ENCODE peak calls at places on chromosomes 3 and 15, in five cellular contexts. One of them, this sample, is unnamed. For H3K4me1, the result is how much of the 10 kb centered on the place peaks cover.

GRCh38 chr3:7328339-7328738 is 467.4 kb downstream of the GRM7 start:
- DNase-seq in uterus: no peak
- DNase-seq in breast epithelium: no peak
- DNase-seq in CD8-positive, alpha-beta T cell: no peak
- DNase-seq in suprapubic skin: no peak
- DNase-seq in this sample: no peak

GRCh38 chr15:88161636-88162035 is 94.9 kb downstream of the NTRK3 start:
- DNase-seq in uterus: no peak
- DNase-seq in CD8-positive, alpha-beta T cell: no peak
- DNase-seq in breast epithelium: no peak
- DNase-seq in suprapubic skin: no peak
- DNase-seq in this sample: no peak

GRCh38 chr3:57952208-57952631 is 56.0 kb upstream of the FLNB start:
- DNase-seq in CD8-positive, alpha-beta T cell: no peak
- DNase-seq in uterus: peak
- DNase-seq in breast epithelium: no peak
- DNase-seq in suprapubic skin: peak
- DNase-seq in this sample: peak

GRCh38 chr3:149715247-149715646 is 37.0 kb downstream of the COMMD2 start:
- DNase-seq in breast epithelium: no peak
- DNase-seq in CD8-positive, alpha-beta T cell: no peak
- DNase-seq in uterus: no peak
- DNase-seq in suprapubic skin: no peak
- DNase-seq in this sample: no peak

GRCh38 chr15:92277776-92278175 is 115.9 kb upstream of the ST8SIA2 start:
- DNase-seq in uterus: no peak
- DNase-seq in breast epithelium: no peak
- DNase-seq in suprapubic skin: no peak
- DNase-seq in CD8-positive, alpha-beta T cell: no peak
- DNase-seq in this sample: peak

GRCh38 chr15:98727115-98728040 is 79.0 kb downstream of the IGF1R start:
- DNase-seq in uterus: peak
- DNase-seq in suprapubic skin: peak
- DNase-seq in CD8-positive, alpha-beta T cell: no peak
- DNase-seq in breast epithelium: peak
- DNase-seq in this sample: peak

GRCh38 chr3:187811580-187812250 is 66.4 kb upstream of the BCL6 start:
- DNase-seq in suprapubic skin: no peak
- DNase-seq in breast epithelium: no peak
- DNase-seq in uterus: no peak
- DNase-seq in CD8-positive, alpha-beta T cell: no peak
- DNase-seq in this sample: no peak

GRCh38 chr3:149579838-149580542 is 77.8 kb downstream of the WWTR1 start:
- DNase-seq in uterus: no peak
- DNase-seq in breast epithelium: no peak
- DNase-seq in suprapubic skin: no peak
- DNase-seq in CD8-positive, alpha-beta T cell: no peak
- DNase-seq in this sample: no peak

GRCh38 chr3:56443372-56443771 is 24.9 kb downstream of the ERC2 start:
- DNase-seq in suprapubic skin: no peak
- DNase-seq in breast epithelium: no peak
- DNase-seq in uterus: no peak
- DNase-seq in CD8-positive, alpha-beta T cell: no peak
- DNase-seq in this sample: no peak

GRCh38 chr3:167983583-167983982 is 112.1 kb downstream of the GOLIM4 start:
- DNase-seq in suprapubic skin: no peak
- DNase-seq in uterus: no peak
- DNase-seq in CD8-positive, alpha-beta T cell: no peak
- DNase-seq in breast epithelium: no peak
- DNase-seq in this sample: no peak

GRCh38 chr3:40597441-40597840 is 72.7 kb downstream of the ZNF621 start:
- DNase-seq in suprapubic skin: no peak
- DNase-seq in breast epithelium: no peak
- DNase-seq in CD8-positive, alpha-beta T cell: no peak
- DNase-seq in uterus: no peak
- DNase-seq in this sample: no peak

GRCh38 chr3:130820976-130821375 is 72.9 kb upstream of the ATP2C1 start:
- DNase-seq in breast epithelium: no peak
- DNase-seq in CD8-positive, alpha-beta T cell: no peak
- DNase-seq in uterus: no peak
- DNase-seq in suprapubic skin: no peak
- DNase-seq in this sample: no peak

GRCh38 chr3:63625161-63625560 is 27.3 kb upstream of the SNTN start:
- DNase-seq in suprapubic skin: no peak
- DNase-seq in uterus: no peak
- DNase-seq in breast epithelium: no peak
- DNase-seq in CD8-positive, alpha-beta T cell: no peak
- DNase-seq in this sample: no peak

GRCh38 chr3:105260385-105260784 is 106.3 kb upstream of the ALCAM start:
- DNase-seq in CD8-positive, alpha-beta T cell: no peak
- DNase-seq in breast epithelium: no peak
- DNase-seq in suprapubic skin: no peak
- DNase-seq in uterus: no peak
- DNase-seq in this sample: no peak

GRCh38 chr3:171827385-171827784 is 15.8 kb upstream of the TMEM212 start:
- DNase-seq in suprapubic skin: no peak
- DNase-seq in CD8-positive, alpha-beta T cell: no peak
- DNase-seq in uterus: no peak
- DNase-seq in breast epithelium: no peak
- DNase-seq in this sample: no peak

GRCh38 chr15:85543741-85544155 is 163.3 kb downstream of the AKAP13 start:
- DNase-seq in suprapubic skin: peak
- DNase-seq in uterus: no peak
- DNase-seq in breast epithelium: peak
- DNase-seq in CD8-positive, alpha-beta T cell: peak
- DNase-seq in this sample: peak

GRCh38 chr15:55256281-55257013 is 33.2 kb downstream of the RAB27A start:
- DNase-seq in uterus: no peak
- DNase-seq in CD8-positive, alpha-beta T cell: no peak
- DNase-seq in breast epithelium: no peak
- DNase-seq in suprapubic skin: no peak
- DNase-seq in this sample: no peak

GRCh38 chr3:86991840-86992430 is 986 bp upstream of the VGLL3 start:
- DNase-seq in suprapubic skin: no peak
- DNase-seq in breast epithelium: no peak
- DNase-seq in CD8-positive, alpha-beta T cell: no peak
- DNase-seq in uterus: no peak
- DNase-seq in this sample: no peak

GRCh38 chr3:99344216-99344615 is 294.2 kb upstream of the COL8A1 start:
- DNase-seq in suprapubic skin: no peak
- DNase-seq in uterus: no peak
- DNase-seq in breast epithelium: no peak
- DNase-seq in CD8-positive, alpha-beta T cell: no peak
- DNase-seq in this sample: no peak

GRCh38 chr3:168511428-168512014 is 415.8 kb upstream of the GOLIM4 start:
- DNase-seq in breast epithelium: no peak
- DNase-seq in uterus: no peak
- DNase-seq in CD8-positive, alpha-beta T cell: no peak
- DNase-seq in suprapubic skin: no peak
- DNase-seq in this sample: no peak

GRCh38 chr15:43346305-43346704 is 15.9 kb upstream of the LCMT2 start:
- DNase-seq in breast epithelium: no peak
- DNase-seq in CD8-positive, alpha-beta T cell: no peak
- DNase-seq in suprapubic skin: no peak
- DNase-seq in uterus: no peak
- DNase-seq in this sample: no peak

GRCh38 chr3:151322549-151322948 is 5.9 kb upstream of the GPR87 start:
- DNase-seq in uterus: no peak
- DNase-seq in CD8-positive, alpha-beta T cell: no peak
- DNase-seq in breast epithelium: no peak
- DNase-seq in suprapubic skin: no peak
- DNase-seq in this sample: no peak

GRCh38 chr3:161821591-161821990 is 325.0 kb downstream of the OTOL1 start:
- DNase-seq in CD8-positive, alpha-beta T cell: no peak
- DNase-seq in uterus: no peak
- DNase-seq in suprapubic skin: no peak
- DNase-seq in breast epithelium: no peak
- DNase-seq in this sample: no peak

GRCh38 chr15:66878761-66879160 is 176.7 kb downstream of the SMAD6 start:
- DNase-seq in breast epithelium: no peak
- DNase-seq in uterus: no peak
- DNase-seq in suprapubic skin: no peak
- DNase-seq in CD8-positive, alpha-beta T cell: no peak
- DNase-seq in this sample: peak

GRCh38 chr15:87033056-87033455 is 953.4 kb downstream of the AGBL1 start:
- DNase-seq in uterus: no peak
- DNase-seq in CD8-positive, alpha-beta T cell: no peak
- DNase-seq in suprapubic skin: no peak
- DNase-seq in breast epithelium: no peak
- DNase-seq in this sample: no peak

DNA sequence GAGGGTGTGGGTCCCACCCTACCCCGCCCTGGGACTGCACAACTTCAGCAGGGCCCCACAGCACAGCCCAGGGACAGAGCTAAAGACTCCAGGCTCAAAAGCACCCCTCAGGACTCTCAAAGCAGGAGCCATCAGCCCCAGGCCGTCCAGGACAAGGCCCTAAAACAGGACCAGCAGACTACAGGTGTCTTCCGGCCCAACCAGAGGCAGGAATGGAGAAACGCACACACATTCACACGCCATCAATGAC is 26.1 kb downstream of the ATRIP start:
- DNase-seq in CD8-positive, alpha-beta T cell: no peak
- DNase-seq in suprapubic skin: no peak
- DNase-seq in breast epithelium: no peak
- DNase-seq in uterus: no peak
- DNase-seq in this sample: no peak
- H3K4me1 ChIP-seq in CD8-positive, alpha-beta T cell: half or more
- H3K4me1 ChIP-seq in suprapubic skin: half or more
- H3K4me1 ChIP-seq in breast epithelium: under half
- H3K4me1 ChIP-seq in uterus: under half
- H3K4me1 ChIP-seq in this sample: under half

GRCh38 chr3:194687638-194688206 is 2.0 kb downstream of the FAM43A start:
- DNase-seq in uterus: peak
- DNase-seq in CD8-positive, alpha-beta T cell: peak
- DNase-seq in suprapubic skin: peak
- DNase-seq in breast epithelium: no peak
- DNase-seq in this sample: peak

GRCh38 chr3:194685723-194686413 is at the start of gene FAM43A:
- DNase-seq in suprapubic skin: peak
- DNase-seq in CD8-positive, alpha-beta T cell: peak
- DNase-seq in uterus: peak
- DNase-seq in breast epithelium: peak
- DNase-seq in this sample: peak

GRCh38 chr3:194685050-194685722 is 497 bp upstream of the FAM43A start:
- DNase-seq in breast epithelium: no peak
- DNase-seq in suprapubic skin: no peak
- DNase-seq in uterus: no peak
- DNase-seq in CD8-positive, alpha-beta T cell: no peak
- DNase-seq in this sample: no peak

GRCh38 chr3:194686816-194687637 is 1.3 kb downstream of the FAM43A start:
- DNase-seq in uterus: peak
- DNase-seq in CD8-positive, alpha-beta T cell: no peak
- DNase-seq in breast epithelium: no peak
- DNase-seq in suprapubic skin: no peak
- DNase-seq in this sample: peak

DNA sequence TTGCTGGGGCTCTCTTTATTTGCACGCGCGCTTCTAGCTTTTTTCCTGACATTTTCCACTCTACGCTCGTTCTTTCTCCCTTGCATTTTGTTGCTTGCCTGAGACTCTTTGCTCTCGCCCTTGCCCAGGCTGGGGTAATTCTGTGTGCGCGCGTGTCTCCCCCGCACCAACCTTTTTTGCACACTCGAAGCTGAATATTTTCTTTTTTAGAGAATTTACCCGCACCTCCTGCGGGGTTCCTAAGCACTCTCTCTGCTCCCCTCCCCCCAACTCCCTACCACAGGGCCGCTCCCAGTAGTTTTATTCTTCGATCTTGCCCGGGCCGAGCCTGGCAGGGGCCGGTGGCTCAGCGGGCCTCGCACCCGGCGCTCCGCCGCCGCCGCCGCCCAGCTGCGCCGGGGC is 732 bp downstream of the FAM43A start:
- DNase-seq in suprapubic skin: no peak
- DNase-seq in CD8-positive, alpha-beta T cell: no peak
- DNase-seq in uterus: no peak
- DNase-seq in breast epithelium: no peak
- DNase-seq in this sample: no peak
- H3K4me1 ChIP-seq in suprapubic skin: half or more
- H3K4me1 ChIP-seq in CD8-positive, alpha-beta T cell: under half
- H3K4me1 ChIP-seq in uterus: under half
- H3K4me1 ChIP-seq in breast epithelium: under half
- H3K4me1 ChIP-seq in this sample: under half

DNA sequence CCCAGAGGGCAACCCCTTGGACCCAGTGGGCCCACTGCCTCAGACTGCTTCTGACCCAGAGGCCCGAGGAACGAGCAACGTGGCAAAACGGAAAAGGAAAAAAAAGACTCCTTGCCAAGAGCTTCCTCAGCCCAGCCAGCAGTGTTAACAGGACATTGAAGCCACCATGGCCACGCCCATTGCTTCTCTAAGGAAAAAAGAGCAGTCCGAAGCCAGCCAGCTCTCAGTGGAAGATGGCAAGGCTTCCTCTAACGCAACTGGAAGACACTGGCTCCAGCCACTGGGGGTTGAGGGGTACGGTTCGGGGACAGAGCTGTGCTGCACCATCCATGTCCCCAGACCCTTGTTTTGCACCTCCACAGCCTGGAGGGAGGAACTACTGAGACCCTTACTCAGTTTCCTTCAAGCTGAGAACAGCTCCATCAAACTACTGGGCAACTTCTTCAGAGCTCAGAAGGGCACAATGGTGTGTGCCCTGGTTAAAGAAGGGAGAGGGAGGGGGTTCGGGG is 10.7 kb downstream of the BMF start:
- DNase-seq in uterus: peak
- DNase-seq in breast epithelium: no peak
- DNase-seq in CD8-positive, alpha-beta T cell: no peak
- DNase-seq in suprapubic skin: no peak
- DNase-seq in this sample: peak
- H3K4me1 ChIP-seq in uterus: under half
- H3K4me1 ChIP-seq in breast epithelium: under half
- H3K4me1 ChIP-seq in CD8-positive, alpha-beta T cell: under half
- H3K4me1 ChIP-seq in suprapubic skin: half or more
- H3K4me1 ChIP-seq in this sample: half or more

DNA sequence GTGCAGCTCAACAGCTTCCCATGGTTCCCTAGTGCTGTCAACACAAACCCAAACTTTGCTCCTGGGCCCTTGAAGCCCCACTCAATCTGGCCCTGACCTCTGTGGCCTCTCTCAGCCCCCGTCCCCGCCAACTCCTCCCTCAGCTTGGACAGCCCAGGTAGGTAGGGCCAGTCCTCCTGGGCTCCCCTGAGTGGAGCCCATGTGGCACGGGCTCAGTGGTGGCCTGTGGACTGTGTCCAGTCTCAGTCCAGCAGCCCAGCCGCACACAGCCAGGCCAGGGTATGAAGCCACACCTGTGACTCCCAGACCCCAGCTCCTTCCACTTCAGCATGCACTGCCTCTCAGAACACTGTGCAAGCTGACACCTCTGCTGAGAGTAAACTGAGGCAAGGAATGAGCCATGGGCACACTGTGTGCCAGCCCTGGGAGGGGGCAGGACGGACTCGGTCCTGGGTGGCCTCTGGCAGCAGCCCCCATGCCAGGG is 11.5 kb downstream of the PLXND1 start:
- DNase-seq in CD8-positive, alpha-beta T cell: no peak
- DNase-seq in uterus: no peak
- DNase-seq in breast epithelium: no peak
- DNase-seq in suprapubic skin: no peak
- DNase-seq in this sample: no peak
- H3K4me1 ChIP-seq in CD8-positive, alpha-beta T cell: under half
- H3K4me1 ChIP-seq in uterus: under half
- H3K4me1 ChIP-seq in breast epithelium: under half
- H3K4me1 ChIP-seq in suprapubic skin: half or more
- H3K4me1 ChIP-seq in this sample: half or more

This sample was measured in testis.